ENCODE peak calls at places on chromosomes 12 and 14, in ten cellular contexts. F is gastrocnemius medialis; L is posterior cingulate gyrus; Z is Kasumi-1; I is activated T-helper 1 cell treated with Interleukin-2 at 50 U/mL for 16 hours; Q is endothelial cell; N is activated effector memory CD4-positive, alpha-beta T cell treated with Interleukin-2 at 50 U/mL for 16 hours; G is NCI-H1092 treated with DMSO at 0.1 percent for 48 hours; S is occipital lobe; Y is type B pancreatic cell. A is an unnamed sample.

GRCh38 chr14:91164676-91165075 is 50.8 kb downstream of the DGLUCY start:
- DNase-seq in G (no peak), Z (no peak), S (no peak), N (no peak), L (peak), F (peak), I (no peak), Y (no peak), Q (no peak), A (peak)

GRCh38 chr12:6925543-6926279 is 2.0 kb upstream of the ATN1 start:
- DNase-seq in S (peak), Y (no peak), L (peak), I (no peak), G (peak), F (peak), Q (peak), Z (no peak), N (no peak), A (no peak)

GRCh38 chr14:55446833-55447232 is 6.4 kb upstream of the TBPL2 start:
- DNase-seq in G (no peak), N (no peak), S (no peak), L (no peak), Z (no peak), Q (no peak), F (no peak), I (no peak), Y (no peak), A (no peak)

GRCh38 chr14:49218436-49219092 is 367.6 kb downstream of the RPS29 start:
- DNase-seq in F (no peak), G (no peak), L (no peak), S (no peak), Y (no peak), I (no peak), Z (no peak), Q (no peak), N (no peak), A (no peak)

GRCh38 chr14:33282181-33282580 is 343.5 kb downstream of the NPAS3 start:
- DNase-seq in I (no peak), Y (no peak), L (no peak), N (no peak), S (no peak), F (no peak), G (no peak), Z (no peak), Q (no peak), A (no peak)

GRCh38 chr12:6323340-6323994 is 13.0 kb downstream of the PLEKHG6 start:
- DNase-seq in N (peak), F (peak), Y (no peak), Z (peak), I (no peak), L (peak), Q (peak), S (no peak), G (no peak), A (no peak)

GRCh38 chr12:25653487-25654175 is 100.5 kb upstream of the LMNTD1 start:
- DNase-seq in N (no peak), L (peak), Q (peak), S (no peak), I (no peak), F (no peak), G (no peak), Y (no peak), Z (peak), A (no peak)

GRCh38 chr14:102835959-102836358 is 58.7 kb downstream of the TRAF3 start:
- DNase-seq in I (no peak), Q (no peak), Y (no peak), G (no peak), Z (no peak), L (no peak), F (no peak), S (no peak), N (no peak), A (no peak)

GRCh38 chr12:117356048-117356447 is 5.4 kb downstream of the NOS1 start:
- DNase-seq in F (no peak), S (no peak), Y (no peak), Q (no peak), Z (no peak), I (no peak), G (no peak), N (no peak), L (no peak), A (no peak)

GRCh38 chr14:92475451-92476187 is 38.0 kb upstream of the RIN3 start:
- DNase-seq in Y (peak), F (peak), I (no peak), L (no peak), G (no peak), S (no peak), Q (no peak), N (no peak), Z (peak), A (no peak)

GRCh38 chr12:13980548-13981295 is 680 bp downstream of the GRIN2B start:
- DNase-seq in Q (peak), G (peak), Z (no peak), S (peak), L (peak), I (no peak), F (no peak), Y (no peak), N (no peak), A (peak)

GRCh38 chr12:45833401-45833800 is 103.9 kb downstream of the ARID2 start:
- DNase-seq in Z (no peak), S (no peak), Y (no peak), G (no peak), I (no peak), Q (no peak), N (no peak), L (no peak), F (no peak), A (no peak)

GRCh38 chr12:62625238-62625637 is 158.6 kb downstream of the MON2 start:
- DNase-seq in S (no peak), Y (no peak), I (no peak), N (no peak), L (no peak), G (no peak), F (no peak), Z (peak), Q (no peak), A (no peak)

GRCh38 chr14:22542360-22542759 is 46.7 kb downstream of the DAD1 start:
- DNase-seq in I (no peak), S (no peak), F (no peak), Z (no peak), G (no peak), Q (no peak), L (no peak), Y (no peak), N (no peak), A (no peak)

GRCh38 chr12:128637616-128638606 is 185.8 kb downstream of the SLC15A4 start:
- DNase-seq in S (no peak), Q (no peak), G (no peak), L (no peak), Y (no peak), N (no peak), F (no peak), Z (no peak), I (no peak), A (no peak)

GRCh38 chr12:114015851-114016250 is 49.7 kb upstream of the RBM19 start:
- DNase-seq in L (no peak), I (no peak), Q (no peak), G (no peak), Z (no peak), S (no peak), Y (no peak), N (no peak), F (no peak), A (no peak)

GRCh38 chr12:110689002-110689600 is at the start of gene HVCN1:
- DNase-seq in Z (peak), I (peak), Q (peak), G (no peak), S (no peak), L (peak), Y (peak), N (peak), F (peak), A (no peak)

GRCh38 chr14:106530423-106531107 is 1004.2 kb downstream of the TMEM121 start:
- DNase-seq in Z (no peak), I (peak), G (no peak), N (no peak), F (no peak), L (no peak), Y (no peak), Q (no peak), S (no peak), A (no peak)

GRCh38 chr14:51657762-51658161 is 6.1 kb downstream of the FRMD6 start:
- DNase-seq in S (no peak), Q (no peak), I (no peak), G (no peak), L (no peak), F (no peak), N (no peak), Y (no peak), Z (no peak), A (no peak)

GRCh38 chr12:24049101-24049500 is 99.6 kb upstream of the SOX5 start:
- DNase-seq in Z (no peak), S (no peak), Q (no peak), I (no peak), Y (no peak), G (no peak), L (no peak), F (no peak), N (no peak), A (no peak)

GRCh38 chr12:115694564-115694963 is 582.9 kb downstream of the MED13L start:
- DNase-seq in Q (no peak), S (no peak), F (no peak), G (no peak), I (no peak), L (no peak), N (no peak), Z (no peak), Y (no peak), A (no peak)

GRCh38 chr14:48703728-48704467 is 882.3 kb downstream of the RPS29 start:
- DNase-seq in I (no peak), N (no peak), F (no peak), L (no peak), Q (no peak), G (no peak), S (no peak), Z (peak), Y (no peak), A (no peak)

GRCh38 chr12:127169321-127170270 is 1097.4 kb upstream of the TMEM132C start:
- DNase-seq in N (no peak), S (no peak), I (no peak), G (no peak), Y (no peak), Z (no peak), L (no peak), Q (no peak), F (no peak), A (no peak)

GRCh38 chr12:124398578-124399227 is 103.8 kb downstream of the RFLNA start:
- DNase-seq in L (no peak), I (no peak), G (no peak), S (no peak), N (no peak), Q (no peak), Z (no peak), Y (no peak), F (peak), A (no peak)

GRCh38 chr14:105208738-105209075 is 27.6 kb upstream of the NUDT14 start:
- DNase-seq in L (no peak), Q (no peak), Y (no peak), S (no peak), Z (no peak), F (no peak), I (no peak), G (no peak), N (no peak), A (no peak)

GRCh38 chr14:24145700-24146621 is at the start of gene PSME2:
- DNase-seq in I (no peak), F (no peak), Q (no peak), L (no peak), Z (peak), N (no peak), G (no peak), S (no peak), Y (no peak), A (no peak)

GRCh38 chr12:105330938-105331804 is 680 bp downstream of the C12orf75 start:
- DNase-seq in Z (no peak), G (peak), Y (peak), Q (peak), L (peak), N (peak), F (no peak), I (peak), S (no peak), A (no peak)

GRCh38 chr12:4116251-4117111 is 157.1 kb upstream of the CCND2 start:
- DNase-seq in G (no peak), S (no peak), I (no peak), Y (peak), Q (no peak), L (no peak), Z (peak), F (no peak), N (no peak), A (no peak)